ENCODE peak calls at places on chromosomes 12 and 14, in four cellular contexts. One of them, this sample, is unnamed.

GRCh38 chr12:53287741-53288216 is 7.6 kb upstream of the PFDN5 start:
- DNase-seq in GM12865: peak
- DNase-seq in RWPE2: no peak
- DNase-seq in endothelial cell: peak
- DNase-seq in this sample: no peak

GRCh38 chr12:113366827-113367226 is 8.4 kb downstream of the PLBD2 start:
- DNase-seq in endothelial cell: no peak
- DNase-seq in GM12865: no peak
- DNase-seq in RWPE2: no peak
- DNase-seq in this sample: no peak

GRCh38 chr14:77622562-77622961 is 6.1 kb upstream of the SPTLC2 start:
- DNase-seq in RWPE2: no peak
- DNase-seq in GM12865: no peak
- DNase-seq in endothelial cell: no peak
- DNase-seq in this sample: no peak

GRCh38 chr12:12349711-12350665 is at the start of gene MANSC1:
- DNase-seq in endothelial cell: peak
- DNase-seq in RWPE2: no peak
- DNase-seq in GM12865: peak
- DNase-seq in this sample: no peak

GRCh38 chr14:98133806-98134205 is 1138.2 kb downstream of the BCL11B start:
- DNase-seq in endothelial cell: no peak
- DNase-seq in GM12865: no peak
- DNase-seq in RWPE2: no peak
- DNase-seq in this sample: no peak

GRCh38 chr14:56119221-56119967 is 1.2 kb downstream of the PELI2 start:
- DNase-seq in GM12865: peak
- DNase-seq in endothelial cell: peak
- DNase-seq in RWPE2: no peak
- DNase-seq in this sample: no peak

GRCh38 chr12:88360349-88360748 is 218.2 kb downstream of the TMTC3 start:
- DNase-seq in RWPE2: no peak
- DNase-seq in endothelial cell: no peak
- DNase-seq in GM12865: no peak
- DNase-seq in this sample: no peak

GRCh38 chr12:54333420-54334034 is 8.6 kb downstream of the COPZ1 start:
- DNase-seq in endothelial cell: no peak
- DNase-seq in GM12865: no peak
- DNase-seq in RWPE2: no peak
- DNase-seq in this sample: no peak

DNA sequence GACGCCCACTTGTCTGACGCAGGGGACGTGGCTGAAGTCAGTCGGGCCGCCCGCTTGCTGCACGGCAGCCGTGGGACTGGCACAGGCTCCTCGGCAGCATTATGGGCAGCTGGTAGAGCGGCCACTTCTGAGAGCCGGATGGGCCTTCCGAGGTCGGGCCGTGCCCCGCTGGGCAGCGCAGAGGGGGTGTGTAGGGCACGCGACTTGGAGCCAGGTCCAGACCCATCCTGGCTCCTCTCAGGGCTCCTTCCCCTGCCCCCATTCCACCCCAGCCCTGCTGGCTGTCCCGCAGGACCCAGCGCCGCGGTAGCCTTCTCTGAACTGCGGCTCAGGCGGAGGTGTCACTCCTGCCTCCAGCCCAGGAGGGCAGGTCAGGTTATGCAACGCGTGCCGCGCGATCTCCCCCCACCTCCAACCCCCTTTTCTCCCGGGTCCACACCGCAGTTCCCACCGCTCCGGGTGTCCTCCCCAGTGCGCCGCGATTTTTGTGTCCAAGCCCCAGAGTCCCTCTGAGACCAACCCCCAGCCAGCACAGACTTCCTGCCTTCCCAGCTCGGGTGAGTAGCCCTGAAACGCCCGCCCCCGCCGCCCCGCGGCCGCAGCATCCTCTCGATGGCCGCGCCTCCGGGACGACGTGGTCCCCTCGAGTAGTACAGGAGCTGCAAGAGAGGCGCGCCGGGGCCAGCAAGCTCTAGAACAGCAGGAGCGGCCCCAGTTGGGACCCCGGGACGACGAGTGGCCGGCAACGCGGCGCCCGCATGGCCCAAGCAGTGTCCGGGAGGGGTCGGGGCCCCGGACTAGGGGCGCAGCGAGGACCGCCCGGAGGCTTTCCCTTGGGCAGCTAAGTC is 41.1 kb upstream of the CAPRIN2 start:
- DNase-seq in GM12865: peak
- DNase-seq in RWPE2: peak
- DNase-seq in endothelial cell: peak
- DNase-seq in this sample: peak
- TF ChIP-seq CTCF in GM12865: no peak
- TF ChIP-seq CTCF in RWPE2: no peak
- TF ChIP-seq CTCF in endothelial cell: no peak
- TF ChIP-seq CTCF in this sample: peak

GRCh38 chr14:20578784-20579502 is 8.9 kb downstream of the RNASE11 start:
- DNase-seq in RWPE2: no peak
- DNase-seq in GM12865: no peak
- DNase-seq in endothelial cell: no peak
- DNase-seq in this sample: no peak

GRCh38 chr14:20578325-20578724 is 9.5 kb downstream of the RNASE11 start:
- DNase-seq in RWPE2: no peak
- DNase-seq in endothelial cell: no peak
- DNase-seq in GM12865: no peak
- DNase-seq in this sample: no peak

GRCh38 chr14:20583142-20583541 is 4.7 kb downstream of the RNASE11 start:
- DNase-seq in endothelial cell: no peak
- DNase-seq in RWPE2: no peak
- DNase-seq in GM12865: no peak
- DNase-seq in this sample: no peak

GRCh38 chr14:20583908-20584307 is 3.9 kb downstream of the RNASE11 start:
- DNase-seq in endothelial cell: no peak
- DNase-seq in RWPE2: no peak
- DNase-seq in GM12865: no peak
- DNase-seq in this sample: no peak

DNA sequence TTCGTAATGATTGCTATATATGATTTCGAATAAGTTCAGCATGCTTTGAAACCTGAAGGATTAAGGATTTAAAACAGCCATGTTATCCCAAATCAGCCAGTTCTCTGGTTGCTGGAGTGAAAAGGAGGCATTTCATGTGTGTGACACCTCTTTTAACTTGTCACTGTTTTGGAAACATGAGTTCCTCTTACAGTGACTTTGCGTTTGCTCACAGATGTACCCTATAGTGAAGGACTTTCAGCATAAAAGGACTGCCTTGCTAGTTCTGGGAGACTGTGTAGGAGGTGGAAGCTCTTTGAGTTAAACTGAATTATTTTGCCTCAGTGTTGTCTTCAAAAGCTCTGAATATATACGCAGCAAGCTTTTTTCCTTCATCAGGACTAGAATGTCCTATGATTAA is 7.6 kb downstream of the RNASE11 start:
- DNase-seq in endothelial cell: no peak
- DNase-seq in RWPE2: no peak
- DNase-seq in GM12865: no peak
- DNase-seq in this sample: no peak
- TF ChIP-seq CTCF in endothelial cell: no peak
- TF ChIP-seq CTCF in RWPE2: no peak
- TF ChIP-seq CTCF in GM12865: no peak
- TF ChIP-seq CTCF in this sample: no peak

GRCh38 chr14:75005357-75005756 is 2.6 kb downstream of the EIF2B2 start:
- DNase-seq in RWPE2: no peak
- DNase-seq in endothelial cell: no peak
- DNase-seq in GM12865: no peak
- DNase-seq in this sample: no peak

GRCh38 chr14:75001261-75001660 is 1.5 kb upstream of the EIF2B2 start:
- DNase-seq in RWPE2: no peak
- DNase-seq in endothelial cell: no peak
- DNase-seq in GM12865: no peak
- DNase-seq in this sample: no peak

GRCh38 chr14:75003250-75004027 is 718 bp downstream of the EIF2B2 start:
- DNase-seq in endothelial cell: peak
- DNase-seq in RWPE2: no peak
- DNase-seq in GM12865: no peak
- DNase-seq in this sample: no peak

GRCh38 chr14:75001899-75002298 is 822 bp upstream of the EIF2B2 start:
- DNase-seq in GM12865: no peak
- DNase-seq in endothelial cell: no peak
- DNase-seq in RWPE2: no peak
- DNase-seq in this sample: no peak

DNA sequence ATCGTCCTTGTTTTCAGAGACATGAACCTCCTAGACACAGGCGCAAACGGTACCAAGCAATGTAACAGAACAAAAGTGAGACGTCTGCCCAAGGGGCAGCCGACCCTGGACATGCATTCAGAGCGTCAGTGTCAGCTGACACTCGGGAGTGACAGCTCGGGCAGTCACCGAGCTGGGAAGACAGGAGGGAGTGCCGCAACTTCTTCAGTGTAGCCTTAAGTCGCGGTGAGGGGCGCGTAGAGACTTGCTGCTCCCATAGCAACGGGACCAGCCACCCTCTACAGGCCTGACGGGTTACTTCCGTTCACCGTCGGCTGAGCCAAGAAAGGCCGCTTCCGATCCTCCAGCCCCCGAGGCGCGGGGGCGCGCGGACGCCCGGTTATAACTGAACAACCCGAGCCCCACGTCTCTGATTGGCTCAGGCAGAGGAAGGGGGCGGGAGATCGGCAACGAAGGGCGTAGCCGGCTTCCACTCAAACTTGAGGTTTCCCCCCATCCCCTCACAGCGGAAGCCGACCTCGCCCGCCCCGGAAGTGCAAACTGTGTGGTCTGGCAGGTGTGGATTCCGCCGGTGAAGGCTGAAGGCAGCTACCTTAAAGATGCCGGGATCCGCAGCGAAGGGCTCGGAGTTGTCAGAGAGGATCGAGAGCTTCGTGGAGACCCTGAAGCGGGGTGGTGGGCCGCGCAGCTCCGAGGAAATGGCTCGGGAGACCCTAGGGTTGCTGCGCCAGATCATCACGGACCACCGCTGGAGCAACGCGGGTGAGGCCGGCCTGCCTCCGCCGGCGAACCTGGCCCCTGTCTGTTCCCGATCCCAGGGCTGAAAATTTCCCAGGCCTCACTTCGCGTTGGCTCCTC is at the start of gene EIF2B2:
- DNase-seq in endothelial cell: peak
- DNase-seq in RWPE2: peak
- DNase-seq in GM12865: peak
- DNase-seq in this sample: peak
- TF ChIP-seq CTCF in endothelial cell: no peak
- TF ChIP-seq CTCF in RWPE2: no peak
- TF ChIP-seq CTCF in GM12865: no peak
- TF ChIP-seq CTCF in this sample: peak

DNA sequence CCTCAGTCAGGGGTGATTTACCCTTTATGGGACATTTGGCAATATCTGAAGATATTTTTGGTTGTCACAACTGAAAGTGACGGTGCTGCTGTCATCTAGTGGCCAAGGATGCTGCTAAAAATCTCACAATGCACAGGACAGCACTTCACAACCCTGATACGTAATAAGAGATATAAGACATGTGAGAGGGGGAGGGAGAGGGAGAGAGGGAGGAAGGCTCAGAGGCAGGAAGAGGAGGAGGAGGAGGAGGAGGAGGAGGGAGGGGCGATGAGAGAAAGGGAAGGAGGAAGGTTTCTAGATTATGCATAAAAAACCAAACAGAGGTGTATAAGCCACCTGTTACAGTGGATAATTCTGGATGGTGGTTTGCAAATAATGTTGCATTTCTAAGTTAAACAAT is 14.3 kb downstream of the MYL2 start:
- DNase-seq in endothelial cell: no peak
- DNase-seq in RWPE2: no peak
- DNase-seq in GM12865: peak
- DNase-seq in this sample: no peak
- TF ChIP-seq CTCF in endothelial cell: no peak
- TF ChIP-seq CTCF in RWPE2: no peak
- TF ChIP-seq CTCF in GM12865: peak
- TF ChIP-seq CTCF in this sample: no peak

GRCh38 chr14:90280096-90280495 is 23.7 kb downstream of the PSMC1 start:
- DNase-seq in GM12865: no peak
- DNase-seq in RWPE2: no peak
- DNase-seq in endothelial cell: no peak
- DNase-seq in this sample: no peak

GRCh38 chr14:90276627-90277367 is 20.4 kb downstream of the PSMC1 start:
- DNase-seq in endothelial cell: no peak
- DNase-seq in GM12865: no peak
- DNase-seq in RWPE2: no peak
- DNase-seq in this sample: no peak

GRCh38 chr14:90277581-90278198 is 21.3 kb downstream of the PSMC1 start:
- DNase-seq in RWPE2: no peak
- DNase-seq in GM12865: no peak
- DNase-seq in endothelial cell: no peak
- DNase-seq in this sample: no peak

GRCh38 chr14:90275820-90276219 is 19.5 kb downstream of the PSMC1 start:
- DNase-seq in endothelial cell: no peak
- DNase-seq in GM12865: no peak
- DNase-seq in RWPE2: no peak
- DNase-seq in this sample: no peak

DNA sequence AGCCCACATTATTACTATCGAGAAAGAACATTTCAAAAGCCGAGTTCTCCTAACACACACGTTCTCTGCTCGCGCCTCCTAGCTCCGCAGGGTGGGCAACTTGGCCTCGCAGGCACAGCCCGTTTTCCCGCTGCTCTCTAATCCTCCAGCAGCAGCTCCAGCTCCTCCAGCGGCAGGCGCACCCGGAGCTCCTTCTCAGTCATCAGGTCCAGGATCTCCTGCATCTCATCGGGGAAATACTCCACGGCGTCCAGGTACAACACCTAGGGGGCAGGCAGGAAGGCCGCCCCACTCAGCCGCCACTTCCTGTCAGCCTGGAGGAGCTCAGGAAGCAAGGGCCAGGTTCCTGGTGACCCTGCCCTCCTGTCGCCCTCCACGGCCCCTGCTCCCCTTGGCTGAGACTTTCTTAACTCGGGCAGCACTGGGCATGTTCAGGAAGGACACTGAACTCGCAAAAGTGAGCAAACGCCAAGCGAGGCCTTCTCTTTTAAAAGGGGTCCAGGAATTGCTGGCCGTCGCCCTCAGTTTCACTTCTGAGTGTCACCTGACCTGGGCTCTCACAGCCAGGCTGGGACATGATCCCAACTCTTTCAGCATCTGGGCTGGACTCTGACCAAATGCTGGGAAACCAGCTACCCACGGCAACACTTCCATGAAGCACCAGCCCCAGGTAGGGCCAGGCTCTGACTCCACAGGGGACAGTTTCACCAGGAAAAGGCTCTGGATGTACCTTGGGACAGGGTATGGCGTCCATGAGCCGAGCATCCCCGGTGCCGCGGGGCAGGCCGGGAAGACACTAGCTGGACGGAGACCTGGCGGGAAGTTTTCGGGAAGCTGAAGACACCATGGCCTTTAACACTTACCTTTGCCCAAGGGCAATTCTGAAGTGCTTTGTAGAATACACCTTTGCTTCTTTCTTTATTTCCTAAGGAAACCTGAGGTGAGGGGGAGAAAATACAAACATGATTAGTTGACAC is 22.1 kb downstream of the PSMC1 start:
- DNase-seq in endothelial cell: no peak
- DNase-seq in RWPE2: no peak
- DNase-seq in GM12865: no peak
- DNase-seq in this sample: no peak
- TF ChIP-seq CTCF in endothelial cell: no peak
- TF ChIP-seq CTCF in RWPE2: no peak
- TF ChIP-seq CTCF in GM12865: no peak
- TF ChIP-seq CTCF in this sample: no peak